ENCODE peak calls at places on chromosome 18, in nine cellular contexts. One of them, this sample, is unnamed. For H3K36me3, the result is how much of the 10 kb centered on the place peaks cover.

GRCh38 chr18:79748321-79749157 is 49.2 kb upstream of the KCNG2 start:
- DNase-seq in GM23248: no peak
- DNase-seq in GM12878: no peak
- DNase-seq in hepatocyte: no peak
- DNase-seq in HCT116: no peak
- DNase-seq in astrocyte: no peak
- DNase-seq in SK-N-SH: no peak
- DNase-seq in neuronal stem cell: no peak
- DNase-seq in GM23338: no peak
- DNase-seq in this sample: no peak

GRCh38 chr18:2568605-2569004 is 2.7 kb downstream of the METTL4 start:
- DNase-seq in GM23248: no peak
- DNase-seq in GM12878: no peak
- DNase-seq in hepatocyte: no peak
- DNase-seq in HCT116: no peak
- DNase-seq in astrocyte: no peak
- DNase-seq in SK-N-SH: no peak
- DNase-seq in neuronal stem cell: no peak
- DNase-seq in GM23338: no peak
- DNase-seq in this sample: no peak

GRCh38 chr18:52869942-52870907 is 530.2 kb downstream of the DCC start:
- DNase-seq in GM23248: no peak
- DNase-seq in GM12878: no peak
- DNase-seq in hepatocyte: peak
- DNase-seq in HCT116: no peak
- DNase-seq in astrocyte: no peak
- DNase-seq in SK-N-SH: peak
- DNase-seq in neuronal stem cell: peak
- DNase-seq in GM23338: peak
- DNase-seq in this sample: no peak

GRCh38 chr18:3649559-3650426 is 199.8 kb downstream of the TGIF1 start:
- DNase-seq in GM23248: peak
- DNase-seq in GM12878: no peak
- DNase-seq in hepatocyte: no peak
- DNase-seq in HCT116: no peak
- DNase-seq in astrocyte: peak
- DNase-seq in SK-N-SH: no peak
- DNase-seq in neuronal stem cell: no peak
- DNase-seq in GM23338: no peak
- DNase-seq in this sample: no peak

GRCh38 chr18:31557446-31557845 is 34.2 kb upstream of the TTR start:
- DNase-seq in GM23248: no peak
- DNase-seq in GM12878: no peak
- DNase-seq in hepatocyte: no peak
- DNase-seq in HCT116: no peak
- DNase-seq in astrocyte: no peak
- DNase-seq in SK-N-SH: no peak
- DNase-seq in neuronal stem cell: no peak
- DNase-seq in GM23338: peak
- DNase-seq in this sample: no peak

GRCh38 chr18:74375999-74376398 is 60.4 kb downstream of the C18orf63 start:
- DNase-seq in GM23248: peak
- DNase-seq in GM12878: no peak
- DNase-seq in hepatocyte: peak
- DNase-seq in HCT116: no peak
- DNase-seq in astrocyte: no peak
- DNase-seq in SK-N-SH: no peak
- DNase-seq in neuronal stem cell: no peak
- DNase-seq in GM23338: no peak
- DNase-seq in this sample: no peak

GRCh38 chr18:59414254-59414653 is 55.2 kb upstream of the LMAN1 start:
- DNase-seq in GM23248: no peak
- DNase-seq in GM12878: no peak
- DNase-seq in hepatocyte: no peak
- DNase-seq in HCT116: no peak
- DNase-seq in astrocyte: no peak
- DNase-seq in SK-N-SH: no peak
- DNase-seq in neuronal stem cell: no peak
- DNase-seq in GM23338: no peak
- DNase-seq in this sample: no peak

GRCh38 chr18:272650-273049 is 4.8 kb upstream of the THOC1 start:
- DNase-seq in GM23248: no peak
- DNase-seq in GM12878: no peak
- DNase-seq in hepatocyte: no peak
- DNase-seq in HCT116: no peak
- DNase-seq in astrocyte: no peak
- DNase-seq in SK-N-SH: no peak
- DNase-seq in neuronal stem cell: no peak
- DNase-seq in GM23338: no peak
- DNase-seq in this sample: no peak

GRCh38 chr18:23071285-23071684 is 64.0 kb upstream of the CABLES1 start:
- DNase-seq in GM23248: peak
- DNase-seq in GM12878: peak
- DNase-seq in hepatocyte: no peak
- DNase-seq in HCT116: no peak
- DNase-seq in astrocyte: peak
- DNase-seq in SK-N-SH: no peak
- DNase-seq in neuronal stem cell: no peak
- DNase-seq in GM23338: no peak
- DNase-seq in this sample: peak

GRCh38 chr18:79818036-79818435 is 20.3 kb downstream of the KCNG2 start:
- DNase-seq in GM23248: peak
- DNase-seq in GM12878: no peak
- DNase-seq in hepatocyte: no peak
- DNase-seq in HCT116: no peak
- DNase-seq in astrocyte: no peak
- DNase-seq in SK-N-SH: no peak
- DNase-seq in neuronal stem cell: no peak
- DNase-seq in GM23338: no peak
- DNase-seq in this sample: no peak

GRCh38 chr18:22324191-22325131 is 93.3 kb downstream of the CTAGE1 start:
- DNase-seq in GM23248: peak
- DNase-seq in GM12878: no peak
- DNase-seq in hepatocyte: peak
- DNase-seq in HCT116: no peak
- DNase-seq in astrocyte: peak
- DNase-seq in SK-N-SH: no peak
- DNase-seq in neuronal stem cell: peak
- DNase-seq in GM23338: peak
- DNase-seq in this sample: no peak

GRCh38 chr18:35478520-35479435 is 19.0 kb downstream of the INO80C start:
- DNase-seq in GM23248: peak
- DNase-seq in GM12878: no peak
- DNase-seq in hepatocyte: peak
- DNase-seq in HCT116: peak
- DNase-seq in astrocyte: peak
- DNase-seq in SK-N-SH: no peak
- DNase-seq in neuronal stem cell: no peak
- DNase-seq in GM23338: no peak
- DNase-seq in this sample: no peak

GRCh38 chr18:54946149-54946581 is 13.1 kb downstream of the CCDC68 start:
- DNase-seq in GM23248: peak
- DNase-seq in GM12878: peak
- DNase-seq in hepatocyte: peak
- DNase-seq in HCT116: peak
- DNase-seq in astrocyte: peak
- DNase-seq in SK-N-SH: no peak
- DNase-seq in neuronal stem cell: no peak
- DNase-seq in GM23338: no peak
- DNase-seq in this sample: peak

GRCh38 chr18:54284967-54285785 is 15.9 kb downstream of the POLI start:
- DNase-seq in GM23248: peak
- DNase-seq in GM12878: peak
- DNase-seq in hepatocyte: no peak
- DNase-seq in HCT116: no peak
- DNase-seq in astrocyte: peak
- DNase-seq in SK-N-SH: no peak
- DNase-seq in neuronal stem cell: no peak
- DNase-seq in GM23338: no peak
- DNase-seq in this sample: no peak

GRCh38 chr18:2304378-2305175 is 266.7 kb downstream of the METTL4 start:
- DNase-seq in GM23248: peak
- DNase-seq in GM12878: no peak
- DNase-seq in hepatocyte: no peak
- DNase-seq in HCT116: no peak
- DNase-seq in astrocyte: peak
- DNase-seq in SK-N-SH: no peak
- DNase-seq in neuronal stem cell: no peak
- DNase-seq in GM23338: no peak
- DNase-seq in this sample: no peak

DNA sequence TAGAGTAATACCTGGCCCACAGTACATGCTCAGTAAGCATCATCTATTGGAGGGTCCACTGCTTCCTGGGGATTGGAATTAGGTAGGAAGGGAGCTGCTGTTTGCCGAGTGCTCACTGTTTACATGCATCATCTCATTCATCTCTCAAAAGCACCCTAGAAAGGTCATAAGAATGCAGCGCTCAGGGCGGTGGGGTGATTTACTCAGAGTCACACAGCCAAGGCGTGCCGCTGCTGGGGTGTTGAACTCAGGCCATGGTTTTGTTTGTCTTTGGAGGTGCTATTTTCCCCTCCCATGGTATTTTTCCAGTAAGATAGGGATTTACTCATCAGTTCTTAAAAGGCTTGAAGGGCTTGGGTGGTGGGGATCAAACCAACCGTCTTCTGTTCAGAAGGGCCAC is 227.5 kb downstream of the LDLRAD4 start:
- DNase-seq in GM23248: no peak
- DNase-seq in GM12878: no peak
- DNase-seq in hepatocyte: no peak
- DNase-seq in HCT116: no peak
- DNase-seq in astrocyte: no peak
- DNase-seq in SK-N-SH: no peak
- DNase-seq in neuronal stem cell: no peak
- DNase-seq in GM23338: no peak
- DNase-seq in this sample: peak
- H3K36me3 ChIP-seq in GM23248: under half
- H3K36me3 ChIP-seq in GM12878: under half
- H3K36me3 ChIP-seq in hepatocyte: under half
- H3K36me3 ChIP-seq in HCT116: under half
- H3K36me3 ChIP-seq in astrocyte: under half
- H3K36me3 ChIP-seq in SK-N-SH: under half
- H3K36me3 ChIP-seq in neuronal stem cell: under half
- H3K36me3 ChIP-seq in GM23338: under half
- H3K36me3 ChIP-seq in this sample: under half

GRCh38 chr18:67260841-67261240 is 255.7 kb downstream of the DSEL start:
- DNase-seq in GM23248: peak
- DNase-seq in GM12878: no peak
- DNase-seq in hepatocyte: no peak
- DNase-seq in HCT116: no peak
- DNase-seq in astrocyte: peak
- DNase-seq in SK-N-SH: no peak
- DNase-seq in neuronal stem cell: no peak
- DNase-seq in GM23338: no peak
- DNase-seq in this sample: no peak

GRCh38 chr18:67266591-67267237 is 249.8 kb downstream of the DSEL start:
- DNase-seq in GM23248: peak
- DNase-seq in GM12878: no peak
- DNase-seq in hepatocyte: no peak
- DNase-seq in HCT116: no peak
- DNase-seq in astrocyte: peak
- DNase-seq in SK-N-SH: no peak
- DNase-seq in neuronal stem cell: no peak
- DNase-seq in GM23338: peak
- DNase-seq in this sample: no peak

GRCh38 chr18:67266246-67266570 is 250.3 kb downstream of the DSEL start:
- DNase-seq in GM23248: no peak
- DNase-seq in GM12878: no peak
- DNase-seq in hepatocyte: no peak
- DNase-seq in HCT116: no peak
- DNase-seq in astrocyte: no peak
- DNase-seq in SK-N-SH: no peak
- DNase-seq in neuronal stem cell: no peak
- DNase-seq in GM23338: no peak
- DNase-seq in this sample: no peak

GRCh38 chr18:67265464-67266245 is 250.9 kb downstream of the DSEL start:
- DNase-seq in GM23248: peak
- DNase-seq in GM12878: no peak
- DNase-seq in hepatocyte: peak
- DNase-seq in HCT116: no peak
- DNase-seq in astrocyte: peak
- DNase-seq in SK-N-SH: no peak
- DNase-seq in neuronal stem cell: no peak
- DNase-seq in GM23338: no peak
- DNase-seq in this sample: peak

DNA sequence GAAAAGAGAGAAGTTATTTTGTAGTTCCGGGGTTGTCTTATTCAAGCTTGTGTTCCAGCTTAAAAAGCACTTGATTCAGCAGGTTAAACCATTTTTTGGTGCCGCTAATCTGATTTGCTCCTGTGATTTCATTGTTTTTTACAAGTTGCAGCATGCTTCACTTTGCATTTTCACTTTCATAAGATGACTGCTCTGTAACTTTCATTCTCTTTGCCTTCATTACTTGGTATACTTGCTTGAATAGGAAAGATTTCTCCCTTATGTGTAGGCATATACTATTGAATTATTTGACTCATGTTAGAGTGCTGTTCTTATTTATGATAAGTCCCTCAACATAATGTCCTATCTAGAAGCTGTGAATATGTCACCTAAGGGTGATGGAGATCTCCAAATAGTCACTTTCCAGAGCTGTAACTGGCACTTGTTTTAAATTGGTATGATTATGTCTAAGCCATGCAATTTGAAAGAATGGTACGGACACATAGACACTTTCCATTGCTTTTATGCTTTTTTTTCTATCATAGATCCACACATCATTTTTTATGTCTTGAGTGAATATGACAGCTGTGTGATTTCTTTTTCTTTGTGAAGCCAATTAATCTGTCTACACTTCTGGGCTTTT is 254.5 kb downstream of the DSEL start:
- DNase-seq in GM23248: no peak
- DNase-seq in GM12878: no peak
- DNase-seq in hepatocyte: no peak
- DNase-seq in HCT116: no peak
- DNase-seq in astrocyte: no peak
- DNase-seq in SK-N-SH: no peak
- DNase-seq in neuronal stem cell: no peak
- DNase-seq in GM23338: no peak
- DNase-seq in this sample: no peak
- H2AFZ ChIP-seq in GM23248: no peak
- H2AFZ ChIP-seq in GM12878: no peak
- H2AFZ ChIP-seq in hepatocyte: no peak
- H2AFZ ChIP-seq in HCT116: no peak
- H2AFZ ChIP-seq in astrocyte: no peak
- H2AFZ ChIP-seq in SK-N-SH: no peak
- H2AFZ ChIP-seq in neuronal stem cell: no peak
- H2AFZ ChIP-seq in GM23338: peak
- H2AFZ ChIP-seq in this sample: no peak

GRCh38 chr18:8721094-8721669 is 15.8 kb downstream of the MTCL1 start:
- DNase-seq in GM23248: no peak
- DNase-seq in GM12878: no peak
- DNase-seq in hepatocyte: no peak
- DNase-seq in HCT116: no peak
- DNase-seq in astrocyte: no peak
- DNase-seq in SK-N-SH: no peak
- DNase-seq in neuronal stem cell: no peak
- DNase-seq in GM23338: peak
- DNase-seq in this sample: no peak
- H3K36me3 ChIP-seq in GM23248: under half
- H3K36me3 ChIP-seq in GM12878: under half
- H3K36me3 ChIP-seq in hepatocyte: under half
- H3K36me3 ChIP-seq in HCT116: under half
- H3K36me3 ChIP-seq in astrocyte: under half
- H3K36me3 ChIP-seq in SK-N-SH: under half
- H3K36me3 ChIP-seq in neuronal stem cell: under half
- H3K36me3 ChIP-seq in GM23338: under half
- H3K36me3 ChIP-seq in this sample: under half

GRCh38 chr18:63198098-63198760 is 121.3 kb downstream of the BCL2 start:
- DNase-seq in GM23248: no peak
- DNase-seq in GM12878: no peak
- DNase-seq in hepatocyte: no peak
- DNase-seq in HCT116: no peak
- DNase-seq in astrocyte: no peak
- DNase-seq in SK-N-SH: no peak
- DNase-seq in neuronal stem cell: no peak
- DNase-seq in GM23338: no peak
- DNase-seq in this sample: no peak
- H2AFZ ChIP-seq in GM23248: no peak
- H2AFZ ChIP-seq in GM12878: no peak
- H2AFZ ChIP-seq in hepatocyte: no peak
- H2AFZ ChIP-seq in HCT116: no peak
- H2AFZ ChIP-seq in astrocyte: no peak
- H2AFZ ChIP-seq in SK-N-SH: no peak
- H2AFZ ChIP-seq in neuronal stem cell: no peak
- H2AFZ ChIP-seq in GM23338: no peak
- H2AFZ ChIP-seq in this sample: no peak